ENCODE peak calls at places on chromosome 17, in nine cellular contexts. P is breast epithelium, N is uterus, T is H9, D is HFFc6, J is mammary epithelial cell, V is dorsolateral prefrontal cortex, C is colonic mucosa, E is A673. F is an unnamed sample.

GRCh38 chr17:35808240-35808961 is 883 bp upstream of the TAF15 start:
- DNase-seq in P (no peak), N (no peak), T (no peak), D (no peak), J (no peak), V (no peak), C (no peak), E (no peak), F (no peak)

GRCh38 chr17:2058521-2059124 is 3.7 kb downstream of the HIC1 start:
- DNase-seq in P (no peak), N (peak), T (peak), D (peak), J (no peak), V (no peak), C (peak), E (no peak), F (peak)

GRCh38 chr17:19935169-19935568 is 42.5 kb downstream of the AKAP10 start:
- DNase-seq in P (no peak), N (no peak), T (no peak), D (peak), J (peak), V (no peak), C (no peak), E (no peak), F (no peak)

GRCh38 chr17:2397247-2398171 is 3.4 kb downstream of the MNT start:
- DNase-seq in P (no peak), N (no peak), T (peak), D (no peak), J (no peak), V (no peak), C (no peak), E (no peak), F (no peak)

GRCh38 chr17:1471931-1472727 is 16.1 kb upstream of the CRK start:
- DNase-seq in P (no peak), N (no peak), T (peak), D (no peak), J (no peak), V (no peak), C (no peak), E (no peak), F (no peak)

GRCh38 chr17:60630352-60630751 is 30.4 kb downstream of the PPM1D start:
- DNase-seq in P (no peak), N (peak), T (no peak), D (no peak), J (no peak), V (peak), C (no peak), E (no peak), F (no peak)

GRCh38 chr17:49843774-49844350 is 4.0 kb downstream of the TAC4 start:
- DNase-seq in P (no peak), N (no peak), T (peak), D (no peak), J (no peak), V (no peak), C (peak), E (no peak), F (no peak)

GRCh38 chr17:1108810-1109605 is 70.8 kb downstream of the ABR start:
- DNase-seq in P (no peak), N (no peak), T (no peak), D (peak), J (peak), V (no peak), C (peak), E (peak), F (peak)

GRCh38 chr17:34542700-34543336 is 36.6 kb upstream of the TMEM132E start:
- DNase-seq in P (no peak), N (peak), T (peak), D (no peak), J (no peak), V (no peak), C (peak), E (peak), F (peak)

GRCh38 chr17:15963670-15964110 is 18.8 kb downstream of the ADORA2B start:
- DNase-seq in P (no peak), N (no peak), T (no peak), D (no peak), J (peak), V (no peak), C (no peak), E (no peak), F (no peak)

GRCh38 chr17:63848834-63849689 is 6.6 kb upstream of the SMARCD2 start:
- DNase-seq in P (peak), N (peak), T (peak), D (peak), J (peak), V (peak), C (peak), E (peak), F (peak)

GRCh38 chr17:60077672-60078519 is 825 bp downstream of the HEATR6 start:
- DNase-seq in P (no peak), N (no peak), T (no peak), D (no peak), J (no peak), V (no peak), C (no peak), E (no peak), F (no peak)

GRCh38 chr17:81429813-81430510 is 34.7 kb downstream of the BAHCC1 start:
- DNase-seq in P (no peak), N (peak), T (no peak), D (no peak), J (no peak), V (no peak), C (no peak), E (peak), F (no peak)

DNA sequence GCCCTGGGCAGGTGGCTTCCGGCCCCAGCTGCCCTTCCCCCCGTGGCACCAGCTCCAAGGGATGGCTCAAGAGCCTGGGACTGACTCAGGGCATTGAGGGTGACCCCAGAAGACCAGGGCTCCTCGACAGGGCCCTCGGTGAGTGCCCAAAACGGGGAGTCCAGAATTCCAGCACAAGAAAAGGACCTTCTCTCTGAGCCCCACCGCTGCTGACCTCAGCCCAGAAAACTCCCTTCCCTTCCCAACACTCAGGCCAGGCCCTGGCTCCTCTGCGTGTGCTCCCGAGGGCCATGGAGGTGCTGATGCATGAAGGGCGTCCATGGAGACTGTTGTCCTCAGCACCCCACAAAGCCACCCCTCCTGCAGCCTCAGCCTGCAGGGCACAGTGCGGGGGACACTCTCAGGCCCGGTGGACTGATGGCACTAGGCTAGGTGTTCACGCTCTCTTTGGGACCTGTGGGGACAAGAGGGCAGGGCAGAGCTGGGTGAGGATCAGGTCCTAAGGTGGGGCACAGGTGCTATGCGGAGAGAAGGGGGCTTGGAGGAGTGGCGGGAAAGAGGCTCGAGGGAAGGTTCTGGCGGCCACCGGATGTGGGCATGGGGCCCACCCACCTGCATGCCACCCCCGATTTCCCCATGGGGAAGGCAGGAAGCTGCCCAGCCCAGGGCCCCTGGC is 4.3 kb upstream of the TSPOAP1 start:
- DNase-seq in P (no peak), N (no peak), T (peak), D (no peak), J (no peak), V (no peak), C (no peak), E (no peak), F (no peak)
- TF ChIP-seq CTCF in P (no peak), N (no peak), T (no peak), D (no peak), J (no peak), V (no peak), C (no peak), E (no peak), F (no peak)

DNA sequence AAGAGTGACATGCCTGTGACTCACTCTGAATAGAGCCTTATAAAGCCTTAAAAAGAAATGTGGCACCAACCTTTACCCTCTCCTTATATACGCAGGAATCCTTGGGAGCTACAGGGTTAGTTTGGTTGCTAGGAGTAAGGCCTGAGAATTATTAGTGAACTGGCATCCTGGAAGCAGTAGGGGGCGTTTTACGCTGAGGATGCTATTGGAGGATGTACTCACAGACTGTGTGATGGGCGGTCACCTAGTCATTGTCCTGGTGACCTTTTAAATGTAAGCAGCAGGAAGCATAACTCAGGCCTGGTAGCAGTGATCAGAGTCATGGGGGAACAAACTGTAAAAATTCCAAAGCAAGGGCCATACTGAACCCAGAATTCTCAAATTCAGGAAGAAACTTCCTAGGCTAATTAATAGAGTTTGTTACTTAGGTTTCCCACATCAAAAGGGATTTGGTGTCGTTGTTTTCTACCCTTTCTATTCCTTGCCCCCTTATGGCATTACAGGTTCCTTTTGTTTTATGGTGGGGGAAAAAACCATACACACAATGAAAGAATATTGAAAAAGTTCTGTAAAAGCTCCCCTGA is 153.8 kb downstream of the SNX11 start:
- DNase-seq in P (no peak), N (no peak), T (peak), D (peak), J (no peak), V (no peak), C (peak), E (peak), F (no peak)
- TF ChIP-seq CTCF in P (no peak), N (no peak), T (peak), D (peak), J (peak), V (no peak), C (peak), E (peak), F (no peak)

DNA sequence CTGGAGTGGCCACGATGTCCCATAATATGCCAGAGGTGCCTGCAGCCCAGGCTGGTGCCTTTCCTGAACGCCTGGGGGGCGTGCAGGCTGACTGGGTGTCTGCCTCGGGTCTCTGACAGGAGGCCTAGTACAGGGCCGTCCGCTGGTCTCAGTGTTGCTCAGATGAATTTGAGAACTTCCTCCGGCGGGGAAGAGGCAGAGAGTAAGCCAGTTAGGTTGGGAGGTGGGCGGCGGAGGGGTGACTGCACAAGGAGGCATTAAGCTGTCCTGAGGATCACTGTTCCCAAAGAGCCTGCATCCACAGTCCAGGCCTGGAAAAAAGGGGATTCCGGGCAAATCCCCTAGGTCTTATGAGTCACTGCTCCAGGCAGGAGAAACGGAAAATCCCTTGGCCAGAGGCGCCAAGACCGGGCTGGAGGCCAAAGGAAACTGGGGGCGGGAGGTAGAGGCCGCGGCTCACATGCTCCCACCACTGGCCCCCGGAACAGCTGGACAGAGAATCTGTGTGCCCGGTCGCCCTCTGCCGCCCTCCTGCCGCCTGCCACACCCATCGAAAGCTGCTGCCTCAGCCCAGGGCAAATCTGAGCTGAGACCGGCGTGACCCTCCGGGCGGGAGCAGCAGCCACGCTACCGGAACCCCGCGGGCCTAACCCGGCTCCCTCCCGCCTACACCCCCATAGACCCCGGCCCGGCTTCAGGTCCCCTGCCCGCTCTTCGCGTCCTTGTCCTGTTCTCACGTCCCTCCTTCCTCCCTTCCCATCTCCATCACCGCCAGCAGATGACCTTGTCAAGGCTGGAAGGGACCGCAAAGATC is 1.2 kb downstream of the TRIM47 start:
- DNase-seq in P (peak), N (peak), T (peak), D (peak), J (peak), V (peak), C (peak), E (no peak), F (peak)
- TF ChIP-seq CTCF in P (no peak), N (peak), T (no peak), D (no peak), J (no peak), V (no peak), C (no peak), E (no peak), F (no peak)

GRCh38 chr17:42122371-42123303 is at the start of gene HSPB9:
- DNase-seq in P (no peak), N (no peak), T (peak), D (no peak), J (no peak), V (no peak), C (peak), E (no peak), F (no peak)

GRCh38 chr17:42121066-42121769 is at the start of gene KAT2A:
- DNase-seq in P (no peak), N (peak), T (peak), D (peak), J (peak), V (peak), C (peak), E (peak), F (peak)

GRCh38 chr17:42118545-42118944 is 2.6 kb downstream of the KAT2A start:
- DNase-seq in P (no peak), N (no peak), T (peak), D (no peak), J (peak), V (no peak), C (no peak), E (peak), F (no peak)

GRCh38 chr17:42119301-42119700 is 1.9 kb downstream of the KAT2A start:
- DNase-seq in P (no peak), N (no peak), T (no peak), D (no peak), J (no peak), V (no peak), C (no peak), E (no peak), F (no peak)

GRCh38 chr17:42120161-42121065 is 754 bp downstream of the KAT2A start:
- DNase-seq in P (no peak), N (no peak), T (peak), D (no peak), J (no peak), V (no peak), C (no peak), E (no peak), F (no peak)
- TF ChIP-seq CTCF in P (no peak), N (no peak), T (no peak), D (no peak), J (no peak), V (no peak), C (no peak), E (no peak), F (no peak)

GRCh38 chr17:6019959-6020358 is 50.2 kb upstream of the WSCD1 start:
- DNase-seq in P (no peak), N (no peak), T (no peak), D (no peak), J (no peak), V (no peak), C (no peak), E (no peak), F (no peak)

GRCh38 chr17:6020376-6021010 is 49.7 kb upstream of the WSCD1 start:
- DNase-seq in P (no peak), N (no peak), T (no peak), D (no peak), J (no peak), V (no peak), C (no peak), E (no peak), F (peak)

GRCh38 chr17:6018788-6019187 is 51.4 kb upstream of the WSCD1 start:
- DNase-seq in P (no peak), N (no peak), T (no peak), D (no peak), J (no peak), V (no peak), C (no peak), E (no peak), F (no peak)

GRCh38 chr17:6021627-6022026 is 48.6 kb upstream of the WSCD1 start:
- DNase-seq in P (no peak), N (no peak), T (no peak), D (no peak), J (no peak), V (no peak), C (no peak), E (no peak), F (no peak)

DNA sequence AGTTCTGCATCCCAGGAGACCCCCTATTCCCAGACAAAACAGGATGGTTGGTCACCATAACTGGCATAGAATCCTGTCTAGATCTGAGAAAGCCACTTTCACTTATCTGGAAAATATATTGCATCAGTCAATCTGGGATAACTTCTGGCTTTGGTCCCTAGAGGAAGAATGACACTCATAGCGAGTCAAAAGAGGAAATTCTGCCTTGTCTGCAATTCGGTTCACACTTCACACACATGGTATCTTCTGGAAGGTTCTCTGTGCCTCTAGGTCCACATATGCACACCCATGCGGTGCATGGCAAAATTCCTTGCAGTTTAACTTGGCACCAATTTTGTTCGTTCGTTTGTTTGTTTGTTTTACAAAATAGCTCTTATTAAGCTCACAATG is 49.2 kb upstream of the WSCD1 start:
- DNase-seq in P (no peak), N (no peak), T (no peak), D (no peak), J (no peak), V (no peak), C (no peak), E (no peak), F (no peak)
- TF ChIP-seq CTCF in P (no peak), N (no peak), T (no peak), D (no peak), J (no peak), V (no peak), C (no peak), E (no peak), F (no peak)

GRCh38 chr17:48054238-48055185 is 6.4 kb downstream of the NFE2L1 start:
- DNase-seq in P (peak), N (peak), T (peak), D (peak), J (peak), V (peak), C (peak), E (peak), F (peak)

GRCh38 chr17:48052956-48053757 is 5.0 kb downstream of the NFE2L1 start:
- DNase-seq in P (no peak), N (peak), T (no peak), D (peak), J (no peak), V (peak), C (peak), E (peak), F (peak)

GRCh38 chr17:48053758-48054237 is 5.6 kb downstream of the NFE2L1 start:
- DNase-seq in P (no peak), N (no peak), T (peak), D (no peak), J (no peak), V (no peak), C (no peak), E (no peak), F (no peak)

GRCh38 chr17:48051278-48051677 is 3.1 kb downstream of the NFE2L1 start:
- DNase-seq in P (no peak), N (peak), T (no peak), D (no peak), J (peak), V (no peak), C (no peak), E (no peak), F (no peak)

DNA sequence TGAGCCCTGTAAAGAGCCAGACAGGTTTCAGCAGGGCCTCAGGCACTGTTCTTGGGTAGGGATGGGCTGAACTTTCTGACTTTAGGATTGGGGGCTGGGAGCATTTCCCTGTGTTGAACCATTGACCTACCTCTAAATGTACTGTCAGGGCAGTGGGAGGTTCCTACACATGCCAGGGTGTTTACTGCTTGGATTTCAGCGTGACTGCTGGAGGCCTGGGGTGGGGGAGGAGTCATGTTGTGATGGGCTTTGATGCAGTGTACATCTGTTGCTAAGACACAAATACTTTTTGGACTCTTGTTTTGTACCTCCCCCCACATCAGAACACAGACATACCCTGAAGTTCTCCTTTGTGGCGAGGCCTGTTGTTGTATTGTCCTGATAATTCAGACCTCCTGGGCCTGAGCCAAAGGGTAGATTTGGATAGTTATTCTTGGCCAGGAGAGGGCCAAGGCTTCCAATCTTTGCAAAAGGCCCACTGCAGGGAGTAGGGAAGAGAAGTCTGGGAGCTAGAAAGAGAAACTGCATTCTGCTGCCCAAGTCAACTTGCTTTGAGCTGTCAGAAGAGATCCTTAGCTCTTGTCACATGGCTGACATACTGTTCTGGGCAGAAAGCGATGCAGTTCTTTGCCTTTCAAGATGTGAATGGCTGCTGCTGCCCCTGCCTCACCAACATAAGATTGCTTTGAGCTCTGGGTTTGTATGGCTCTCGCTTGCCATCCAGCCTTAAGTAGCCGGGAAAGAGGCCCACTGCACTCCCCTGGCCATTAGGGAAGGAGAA is 3.7 kb downstream of the NFE2L1 start:
- DNase-seq in P (no peak), N (peak), T (no peak), D (peak), J (peak), V (no peak), C (peak), E (peak), F (peak)
- TF ChIP-seq CTCF in P (peak), N (no peak), T (no peak), D (peak), J (no peak), V (no peak), C (no peak), E (no peak), F (no peak)

DNA sequence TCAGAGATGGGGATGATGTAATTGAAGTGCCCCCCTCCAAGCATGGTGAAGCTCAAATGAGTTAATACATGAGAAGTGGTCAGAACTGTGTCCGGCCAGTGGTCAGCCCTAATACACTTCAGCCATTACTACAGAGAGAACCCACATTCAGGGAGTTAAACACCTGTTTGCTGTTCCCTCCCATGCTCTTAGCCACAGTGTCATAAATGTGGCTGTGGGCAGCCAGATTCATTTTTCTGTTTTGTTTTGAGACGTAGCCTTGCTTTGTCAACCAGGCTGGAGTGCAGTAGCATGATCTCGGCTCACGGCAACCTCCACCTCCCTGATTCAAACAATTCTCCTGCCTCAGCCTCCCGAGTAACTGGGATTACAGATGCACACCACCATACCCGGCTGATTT is 139.9 kb downstream of the DNAH9 start:
- DNase-seq in P (no peak), N (no peak), T (no peak), D (no peak), J (no peak), V (no peak), C (no peak), E (no peak), F (no peak)
- TF ChIP-seq CTCF in P (no peak), N (no peak), T (no peak), D (no peak), J (no peak), V (no peak), C (no peak), E (no peak), F (no peak)